ENCODE peak calls at places on chromosomes 2 and 18, in five cellular contexts. U, I, O, V and Y are unnamed samples.

GRCh38 chr2:74267068-74267467 is 68.7 kb downstream of the MTHFD2 start:
- DNase-seq in O (no peak), U (no peak), V (no peak), I (peak; percentile 44), Y (no peak)

GRCh38 chr2:67400560-67401464 is 3.7 kb downstream of the ETAA1 start:
- DNase-seq in O (no peak), I (no peak), V (no peak), U (peak; percentile 53), Y (no peak)

GRCh38 chr2:16744521-16744920 is 78.9 kb upstream of the CYRIA start:
- DNase-seq in V (no peak), O (no peak), I (no peak), U (no peak), Y (no peak)

GRCh38 chr2:102285368-102285767 is 26.0 kb upstream of the IL1RL1 start:
- DNase-seq in I (no peak), V (no peak), O (no peak), U (no peak), Y (no peak)

GRCh38 chr2:96111823-96112500 is 4.4 kb downstream of the ADRA2B start:
- DNase-seq in U (no peak), I (no peak), V (no peak), O (no peak), Y (no peak)

GRCh38 chr18:35289293-35290069 is 548 bp downstream of the ZSCAN30 start:
- DNase-seq in U (no peak), V (no peak), O (no peak), I (peak; percentile 35), Y (no peak)

GRCh38 chr2:59389240-59389639 is 1148.1 kb upstream of the FANCL start:
- DNase-seq in V (peak; percentile 75), O (no peak), U (peak; percentile 6), I (no peak), Y (no peak)

GRCh38 chr2:14747447-14747846 is 114.9 kb downstream of the LRATD1 start:
- DNase-seq in I (no peak), U (no peak), O (no peak), V (no peak), Y (no peak)

GRCh38 chr2:167331636-167332232 is 443.5 kb downstream of the XIRP2 start:
- DNase-seq in V (no peak), U (peak; percentile 49), O (no peak), I (no peak), Y (no peak)

GRCh38 chr2:26401739-26402541 is at the start of gene DRC1:
- DNase-seq in V (peak; percentile 48), I (no peak), U (peak; percentile 81), O (no peak), Y (no peak)

GRCh38 chr2:177530513-177531039 is 138.0 kb downstream of the AGPS start:
- DNase-seq in V (no peak), U (peak; percentile 11), O (no peak), I (no peak), Y (no peak)

GRCh38 chr2:217723078-217723477 is 279.7 kb downstream of the TNS1 start:
- DNase-seq in U (no peak), I (no peak), O (no peak), V (no peak), Y (no peak)

GRCh38 chr2:182115258-182115657 is 129.6 kb downstream of the PPP1R1C start:
- DNase-seq in U (no peak), I (no peak), O (no peak), V (no peak), Y (no peak)

GRCh38 chr2:161992526-161992925 is 81.5 kb downstream of the DPP4 start:
- DNase-seq in O (peak; percentile 9), V (no peak), U (peak; percentile 20), I (peak; percentile 48), Y (no peak)

GRCh38 chr18:79785831-79786230 is 11.9 kb upstream of the KCNG2 start:
- DNase-seq in O (no peak), V (no peak), U (no peak), I (no peak), Y (no peak)

GRCh38 chr2:130873700-130874346 is 37.1 kb downstream of the ARHGEF4 start:
- DNase-seq in V (peak; percentile 23), O (peak; percentile 62), I (peak; percentile 68), U (peak; percentile 82), Y (peak; percentile 60)

GRCh38 chr2:158718851-158719250 is 76.3 kb upstream of the DAPL1 start:
- DNase-seq in I (no peak), O (no peak), U (no peak), V (no peak), Y (no peak)

GRCh38 chr2:72090781-72091482 is 56.7 kb downstream of the CYP26B1 start:
- DNase-seq in U (no peak), O (no peak), V (no peak), I (no peak), Y (no peak)

GRCh38 chr2:181778621-181779195 is 98.4 kb upstream of the NEUROD1 start:
- DNase-seq in O (no peak), V (no peak), I (no peak), U (no peak), Y (no peak)

GRCh38 chr2:100722125-100722524 is 97.8 kb upstream of the NPAS2 start:
- DNase-seq in O (no peak), I (no peak), V (no peak), U (no peak), Y (no peak)